ENCODE peak calls at places on chromosomes 1 and 21, in five cellular contexts. G is NCI-H1092 treated with DMSO at 0.1 percent for 48 hours; L is heart left ventricle; O is activated effector memory CD4-positive, alpha-beta T cell treated with anti-CD3 and anti-CD28 coated beads, Interleukin-2, amount 50 U/mL, for 16 hours; R is foreskin fibroblast. E is an unnamed sample.
A peak's percentile ranks its signal among the peaks of the same experiment; 100 is the strongest.

GRCh38 chr1:201737350-201738060 is 91.5 kb upstream of the IPO9 start:
- DNase-seq in O (no peak), L (peak; percentile 80), R (peak; percentile 79), G (no peak), E (no peak)

GRCh38 chr1:181105134-181106021 is 16.9 kb downstream of the IER5 start:
- DNase-seq in L (peak; percentile 96), R (peak; percentile 97), O (peak; percentile 98), G (peak; percentile 93), E (peak; percentile 91)

GRCh38 chr1:186304982-186305949 is 69.8 kb downstream of the TPR start:
- DNase-seq in R (peak; percentile 61), O (no peak), G (peak; percentile 3), L (no peak), E (no peak)

GRCh38 chr1:109268431-109269211 is 14.3 kb downstream of the PSRC1 start:
- DNase-seq in R (no peak), O (no peak), G (no peak), L (no peak), E (no peak)

GRCh38 chr1:207459008-207459407 is 4.9 kb downstream of the CR2 start:
- DNase-seq in L (no peak), O (no peak), R (no peak), G (no peak), E (peak; percentile 85)

GRCh38 chr1:6317101-6317760 is 56.3 kb upstream of the GPR153 start:
- DNase-seq in L (no peak), G (no peak), O (no peak), R (peak; percentile 77), E (no peak)

GRCh38 chr21:29851611-29852010 is 88.2 kb downstream of the GRIK1 start:
- DNase-seq in G (no peak), L (no peak), R (no peak), O (no peak), E (no peak)

GRCh38 chr1:178489399-178489798 is 7.4 kb downstream of the CLEC20A start:
- DNase-seq in O (no peak), R (no peak), G (no peak), L (no peak), E (no peak)

GRCh38 chr1:93613895-93614294 is 67.7 kb downstream of the BCAR3 start:
- DNase-seq in O (no peak), L (no peak), G (peak; percentile 60), R (peak; percentile 75), E (no peak)

GRCh38 chr1:212110617-212111016 is 75.1 kb downstream of the DTL start:
- DNase-seq in O (no peak), L (peak; percentile 27), R (peak; percentile 52), G (no peak), E (no peak)

GRCh38 chr21:35478096-35479080 is 429.3 kb upstream of the RUNX1 start:
- DNase-seq in O (no peak), R (no peak), L (no peak), G (no peak), E (no peak)

GRCh38 chr1:184480711-184481110 is 93.9 kb downstream of the C1orf21 start:
- DNase-seq in R (no peak), O (no peak), G (no peak), L (no peak), E (no peak)

GRCh38 chr1:28374297-28374696 is 4.8 kb downstream of the PHACTR4 start:
- DNase-seq in L (no peak), O (no peak), R (peak; percentile 51), G (no peak), E (no peak)

GRCh38 chr1:22628698-22629444 is 7.6 kb upstream of the C1QA start:
- DNase-seq in O (no peak), R (no peak), G (no peak), L (no peak), E (no peak)

GRCh38 chr1:23960291-23960718 is 677 bp downstream of the PNRC2 start:
- DNase-seq in G (peak; percentile 76), R (no peak), O (no peak), L (no peak), E (no peak)

GRCh38 chr1:29134695-29135028 is 11.0 kb upstream of the TMEM200B start:
- DNase-seq in L (no peak), O (no peak), G (no peak), R (no peak), E (no peak)

GRCh38 chr1:65623895-65624294 is 168.8 kb upstream of the PDE4B start:
- DNase-seq in G (no peak), R (peak; percentile 25), O (no peak), L (no peak), E (no peak)

GRCh38 chr1:213661346-213661745 is 326.4 kb upstream of the PROX1 start:
- DNase-seq in G (no peak), L (no peak), R (no peak), O (no peak), E (no peak)

GRCh38 chr1:151313501-151313900 is 13.7 kb downstream of the PI4KB start:
- DNase-seq in L (no peak), O (no peak), R (peak; percentile 38), G (no peak), E (no peak)

GRCh38 chr1:232066521-232066920 is 439.9 kb downstream of the DISC1 start:
- DNase-seq in O (no peak), L (no peak), G (no peak), R (no peak), E (no peak)

GRCh38 chr1:59761440-59761839 is 53.3 kb upstream of the HOOK1 start:
- DNase-seq in L (no peak), R (peak; percentile 31), O (no peak), G (no peak), E (no peak)

GRCh38 chr1:26724938-26725337 is 29.1 kb downstream of the ARID1A start:
- DNase-seq in O (no peak), R (no peak), L (no peak), G (no peak), E (no peak)

GRCh38 chr1:55896210-55896609 is 681.0 kb upstream of the USP24 start:
- DNase-seq in O (no peak), G (no peak), R (no peak), L (no peak), E (no peak)

GRCh38 chr1:3459051-3459908 is 4.8 kb downstream of the ARHGEF16 start:
- DNase-seq in G (no peak), R (no peak), O (no peak), L (no peak), E (no peak)

GRCh38 chr1:176522310-176522846 is 59.4 kb downstream of the PAPPA2 start:
- DNase-seq in R (no peak), G (no peak), O (no peak), L (no peak), E (no peak)

GRCh38 chr21:29194342-29194741 is 63.9 kb downstream of the MAP3K7CL start:
- DNase-seq in O (no peak), L (no peak), G (no peak), R (no peak), E (no peak)

GRCh38 chr1:231091853-231092301 is 51.8 kb upstream of the FAM89A start:
- DNase-seq in R (peak; percentile 21), O (peak; percentile 75), G (no peak), L (no peak), E (no peak)

GRCh38 chr1:170732262-170732595 is 68.3 kb downstream of the PRRX1 start:
- DNase-seq in G (no peak), O (no peak), L (peak; percentile 27), R (peak; percentile 82), E (no peak)

GRCh38 chr1:74771913-74772515 is 39.1 kb downstream of the TYW3 start:
- DNase-seq in O (no peak), G (peak; percentile 39), R (peak; percentile 65), L (no peak), E (no peak)

GRCh38 chr1:228993106-228993505 is 257.8 kb downstream of the RHOU start:
- DNase-seq in R (no peak), L (no peak), O (no peak), G (no peak), E (no peak)

GRCh38 chr21:46352913-46353312 is 29.0 kb downstream of the PCNT start:
- DNase-seq in G (no peak), R (no peak), O (no peak), L (no peak), E (no peak)

GRCh38 chr1:41440321-41441090 is 44.0 kb downstream of the EDN2 start:
- DNase-seq in L (no peak), G (no peak), R (peak; percentile 33), O (no peak), E (no peak)

GRCh38 chr1:112237983-112238515 is 158.0 kb upstream of the CTTNBP2NL start:
- DNase-seq in R (no peak), G (no peak), L (no peak), O (no peak), E (no peak)

E was measured in naive thymus-derived CD8-positive, alpha-beta T cell.